ENCODE peak calls at places on chromosomes 4 and X, in six cellular contexts. Q is Calu3; V is activated T-helper 2 cell treated with anti-CD3 and anti-CD28 coated beads, Interferon-gamma antibody, Interleukin-2, Interleukin-4, amounts not matched to agents 10 μg/mL and 5 μg/mL and 100 μg/mL, durations not matched to agents 14 hours and 24 hours and 36 hours; Z is T-helper 17 cell; N is colonic mucosa; K is activated T-cell treated with anti-CD3 and anti-CD28 coated beads for 24 hours. X is an unnamed sample.

GRCh38 chrX:9853307-9853706 is 67.1 kb downstream of the SHROOM2 start:
- DNase-seq in V (no peak), Z (no peak), Q (no peak), N (no peak), K (no peak), X (no peak)

GRCh38 chr4:1795304-1796195 is 2.5 kb downstream of the FGFR3 start:
- DNase-seq in Z (no peak), V (no peak), N (peak), K (no peak), Q (peak), X (no peak)

GRCh38 chr4:153522800-153523089 is 56.6 kb downstream of the TMEM131L start:
- DNase-seq in Z (peak), K (no peak), N (no peak), Q (no peak), V (peak), X (peak)

GRCh38 chr4:86894465-86894864 is 2.2 kb upstream of the C4orf36 start:
- DNase-seq in Z (no peak), N (no peak), K (no peak), V (no peak), Q (no peak), X (no peak)

GRCh38 chrX:43557792-43558191 is 98.3 kb upstream of the MAOA start:
- DNase-seq in V (peak), K (peak), Q (peak), N (peak), Z (peak), X (peak)

GRCh38 chrX:17375631-17376380 is 806 bp downstream of the NHS start:
- DNase-seq in V (no peak), N (no peak), K (no peak), Q (peak), Z (no peak), X (no peak)

GRCh38 chr4:7600247-7600646 is 165.5 kb upstream of the PSAPL1 start:
- DNase-seq in K (no peak), Z (no peak), V (no peak), Q (no peak), N (no peak), X (no peak)

GRCh38 chrX:2589186-2590020 is 88.6 kb upstream of the DHRSX start:
- DNase-seq in V (no peak), K (no peak), Z (no peak), Q (no peak), N (no peak), X (no peak)

GRCh38 chr4:3831529-3832150 is 65.5 kb downstream of the ADRA2C start:
- DNase-seq in V (no peak), N (no peak), Z (no peak), K (no peak), Q (no peak), X (no peak)

GRCh38 chr4:140789752-140790151 is 33.6 kb upstream of the TBC1D9 start:
- DNase-seq in K (no peak), Z (no peak), V (no peak), Q (no peak), N (no peak), X (no peak)

GRCh38 chrX:129654652-129655546 is at the start of gene APLN:
- DNase-seq in Q (peak), N (peak), V (no peak), K (no peak), Z (no peak), X (no peak)